ENCODE peak calls at places on chromosomes 6 and 20, in six cellular contexts. S is NCI-H2081, T is foreskin fibroblast, D is RKO, A is lower lobe of right lung, X is transverse colon. F is an unnamed sample.
A peak's percentile ranks its signal among the peaks of the same experiment; 100 is the strongest.

GRCh38 chr6:30158475-30159025 is 2.5 kb downstream of the TRIM10 start:
- DNase-seq in T (no peak), D (no peak), X (no peak), S (no peak), A (no peak), F (no peak)

GRCh38 chr20:63652192-63652980 is 838 bp downstream of the STMN3 start:
- DNase-seq in X (no peak), D (no peak), T (no peak), S (no peak), A (peak; percentile 48), F (no peak)

GRCh38 chr6:2688416-2689064 is 62.2 kb downstream of the MYLK4 start:
- DNase-seq in D (peak; percentile 71), T (peak; percentile 60), A (no peak), S (no peak), X (no peak), F (no peak)

GRCh38 chr20:4663553-4663952 is 58.2 kb upstream of the PRND start:
- DNase-seq in A (no peak), X (no peak), D (no peak), T (no peak), S (no peak), F (no peak)

GRCh38 chr6:89310929-89311328 is 4.2 kb downstream of the GABRR2 start:
- DNase-seq in D (peak; percentile 55), S (no peak), X (no peak), T (peak; percentile 65), A (no peak), F (no peak)

GRCh38 chr20:45842169-45842812 is 8.7 kb downstream of the SNX21 start:
- DNase-seq in A (no peak), X (peak; percentile 32), S (no peak), T (peak; percentile 69), D (no peak), F (no peak)

GRCh38 chr20:15297059-15297875 is 959.9 kb upstream of the FLRT3 start:
- DNase-seq in T (no peak), D (no peak), X (no peak), S (peak; percentile 56), A (no peak), F (no peak)

GRCh38 chr6:139742671-139743070 is 368.2 kb upstream of the CITED2 start:
- DNase-seq in T (no peak), S (no peak), X (no peak), A (no peak), D (no peak), F (no peak)

GRCh38 chr6:144544266-144544830 is 259.2 kb downstream of the UTRN start:
- DNase-seq in X (no peak), A (no peak), S (no peak), D (no peak), T (no peak), F (no peak)

GRCh38 chr6:161583561-161583960 is 309.7 kb upstream of the AGPAT4 start:
- DNase-seq in A (no peak), S (no peak), X (no peak), D (peak; percentile 16), T (no peak), F (no peak)

GRCh38 chr20:56422824-56423189 is 10.7 kb downstream of the CASS4 start:
- DNase-seq in X (no peak), S (no peak), D (no peak), T (no peak), A (no peak), F (peak; percentile 55)

GRCh38 chr20:3203315-3204123 is 963 bp downstream of the DDRGK1 start:
- DNase-seq in S (peak; percentile 71), X (peak; percentile 37), A (no peak), T (no peak), D (peak; percentile 68), F (no peak)

GRCh38 chr6:143361536-143362191 is 88.8 kb downstream of the ADAT2 start:
- DNase-seq in X (no peak), A (no peak), S (no peak), D (no peak), T (no peak), F (peak; percentile 33)

GRCh38 chr6:145820000-145820399 is 5.4 kb upstream of the FBXO30 start:
- DNase-seq in X (no peak), D (no peak), A (no peak), T (no peak), S (no peak), F (no peak)

GRCh38 chr20:25216199-25216945 is 20.9 kb downstream of the ENTPD6 start:
- DNase-seq in X (no peak), A (no peak), T (no peak), D (no peak), S (no peak), F (no peak)

GRCh38 chr6:46689657-46690056 is 2.0 kb downstream of the TDRD6 start:
- DNase-seq in A (no peak), D (no peak), S (no peak), X (no peak), T (no peak), F (no peak)

GRCh38 chr6:118644007-118644406 is 7.4 kb downstream of the CEP85L start:
- DNase-seq in T (no peak), X (no peak), D (no peak), A (no peak), S (no peak), F (no peak)

GRCh38 chr20:47468290-47469050 is 33.2 kb upstream of the NCOA3 start:
- DNase-seq in D (no peak), T (no peak), S (no peak), A (no peak), X (peak; percentile 59), F (no peak)

GRCh38 chr6:30840084-30840921 is 44.0 kb upstream of the DDR1 start:
- DNase-seq in S (no peak), T (no peak), A (no peak), D (no peak), X (peak; percentile 24), F (no peak)

GRCh38 chr6:134374486-134374885 is 56.6 kb upstream of the SGK1 start:
- DNase-seq in X (no peak), S (no peak), A (no peak), T (peak; percentile 39), D (no peak), F (peak; percentile 52)

GRCh38 chr6:147001621-147002020 is 202.6 kb upstream of the STXBP5 start:
- DNase-seq in D (no peak), X (no peak), T (peak; percentile 36), A (no peak), S (no peak), F (no peak)

GRCh38 chr6:9405825-9406224 is 970.5 kb upstream of the SLC35B3 start:
- DNase-seq in S (no peak), X (no peak), A (no peak), T (no peak), D (no peak), F (no peak)

GRCh38 chr20:46604551-46605133 is 46.6 kb downstream of the SLC13A3 start:
- DNase-seq in T (no peak), A (no peak), S (no peak), X (no peak), D (no peak), F (no peak)

GRCh38 chr6:92196320-92196719 is 1223.0 kb downstream of the EPHA7 start:
- DNase-seq in T (no peak), A (no peak), S (no peak), X (no peak), D (no peak), F (no peak)

GRCh38 chr6:47165918-47166317 is 123.8 kb upstream of the ADGRF1 start:
- DNase-seq in S (no peak), D (no peak), A (no peak), T (no peak), X (no peak), F (no peak)

GRCh38 chr20:32190608-32191415 is 16.7 kb downstream of the PLAGL2 start:
- DNase-seq in X (no peak), T (peak; percentile 24), S (no peak), A (no peak), D (no peak), F (no peak)

GRCh38 chr6:617485-618100 is 39.3 kb downstream of the HUS1B start:
- DNase-seq in D (no peak), X (no peak), S (peak; percentile 8), T (no peak), A (no peak), F (no peak)

GRCh38 chr6:155313602-155314091 is 637 bp downstream of the TFB1M start:
- DNase-seq in S (no peak), T (peak; percentile 14), A (no peak), X (no peak), D (peak; percentile 60), F (no peak)

GRCh38 chr6:142300758-142301251 is 1.0 kb upstream of the ADGRG6 start:
- DNase-seq in D (peak; percentile 72), A (peak; percentile 45), S (no peak), X (peak; percentile 25), T (peak; percentile 12), F (no peak)

GRCh38 chr6:67663105-67663895 is 971.8 kb upstream of the ADGRB3 start:
- DNase-seq in T (no peak), S (no peak), D (no peak), X (no peak), A (no peak), F (no peak)

GRCh38 chr6:64872633-64873032 is 834.4 kb downstream of the EYS start:
- DNase-seq in A (no peak), S (no peak), X (no peak), D (no peak), T (no peak), F (no peak)

GRCh38 chr6:17850281-17850680 is 137.2 kb downstream of the KIF13A start:
- DNase-seq in D (no peak), S (no peak), A (no peak), X (no peak), T (no peak), F (no peak)

GRCh38 chr6:164563866-164564265 is 745.5 kb downstream of the C6orf118 start:
- DNase-seq in T (no peak), S (no peak), X (no peak), A (no peak), D (no peak), F (no peak)

GRCh38 chr6:167968091-167968490 is 29.4 kb upstream of the KIF25 start:
- DNase-seq in D (peak; percentile 26), X (peak; percentile 59), T (no peak), A (no peak), S (no peak), F (no peak)

GRCh38 chr20:54028276-54029011 is 42.0 kb downstream of the BCAS1 start:
- DNase-seq in D (no peak), X (no peak), S (no peak), A (no peak), T (no peak), F (no peak)

GRCh38 chr6:16630035-16630643 is 131.1 kb downstream of the ATXN1 start:
- DNase-seq in X (no peak), T (no peak), D (no peak), A (no peak), S (no peak), F (no peak)

GRCh38 chr6:150656156-150656555 is 56.5 kb downstream of the PLEKHG1 start:
- DNase-seq in A (no peak), D (no peak), X (no peak), T (no peak), S (no peak), F (no peak)

F was measured in brain pericyte.